ENCODE peak calls at places on chromosome 11, in five cellular contexts. Y is H1, Q is A549, K is IMR-90, M is HCT116. C is an unnamed sample.

GRCh38 chr11:132520199-132520598 is 1012.1 kb downstream of the OPCML start:
- DNase-seq in M (no peak), Y (no peak), K (peak; percentile 3), Q (no peak), C (no peak)

GRCh38 chr11:87851827-87852226 is 323.4 kb downstream of the RAB38 start:
- DNase-seq in Y (no peak), Q (no peak), M (no peak), K (no peak), C (no peak)

GRCh38 chr11:87281496-87281895 is 243.8 kb downstream of the TMEM135 start:
- DNase-seq in K (peak; percentile 77), Y (no peak), M (no peak), Q (peak; percentile 28), C (peak; percentile 12)

GRCh38 chr11:12889243-12889642 is 119.9 kb upstream of the RASSF10 start:
- DNase-seq in K (peak; percentile 67), Q (no peak), Y (no peak), M (no peak), C (no peak)

GRCh38 chr11:130772266-130773227 is 143.7 kb downstream of the SNX19 start:
- DNase-seq in M (no peak), K (peak; percentile 97), Q (peak; percentile 9), Y (no peak), C (no peak)

GRCh38 chr11:44630511-44631210 is 65.2 kb downstream of the CD82 start:
- DNase-seq in M (no peak), K (no peak), Q (no peak), Y (no peak), C (no peak)

GRCh38 chr11:41497974-41498373 is 38.5 kb upstream of the LRRC4C start:
- DNase-seq in M (no peak), Q (no peak), Y (peak; percentile 53), K (no peak), C (no peak)

GRCh38 chr11:27795955-27796861 is 96.0 kb upstream of the BDNF start:
- DNase-seq in Y (peak; percentile 69), M (no peak), K (peak; percentile 9), Q (no peak), C (no peak)

GRCh38 chr11:11068113-11068512 is 210.3 kb upstream of the ZBED5 start:
- DNase-seq in M (no peak), K (no peak), Y (no peak), Q (no peak), C (no peak)

GRCh38 chr11:12269104-12269441 is 108.3 kb upstream of the PARVA start:
- DNase-seq in Y (no peak), Q (no peak), M (no peak), K (peak; percentile 68), C (no peak)

GRCh38 chr11:8247312-8247711 is 16.4 kb downstream of the LMO1 start:
- DNase-seq in Q (no peak), K (no peak), Y (no peak), M (no peak), C (peak; percentile 47)

GRCh38 chr11:45982656-45983470 is 60.4 kb downstream of the LARGE2 start:
- DNase-seq in M (peak; percentile 13), K (peak; percentile 88), Q (peak; percentile 11), Y (peak; percentile 84), C (peak; percentile 79)

GRCh38 chr11:85182437-85183109 is 444.6 kb downstream of the DLG2 start:
- DNase-seq in Q (peak; percentile 57), Y (no peak), M (peak; percentile 69), K (peak; percentile 35), C (no peak)

GRCh38 chr11:83557638-83558037 is 271.5 kb upstream of the CCDC90B start:
- DNase-seq in K (no peak), Q (no peak), M (no peak), Y (no peak), C (no peak)

GRCh38 chr11:4593739-4594138 is at the start of gene OR52I1:
- DNase-seq in M (no peak), K (no peak), Q (no peak), Y (no peak), C (no peak)

GRCh38 chr11:17595526-17596309 is 48.7 kb downstream of the OTOG start:
- DNase-seq in M (no peak), K (no peak), Q (no peak), Y (no peak), C (no peak)

GRCh38 chr11:78841451-78842060 is 266.9 kb upstream of the NARS2 start:
- DNase-seq in K (peak; percentile 46), M (no peak), Q (no peak), Y (no peak), C (no peak)

GRCh38 chr11:44894217-44894617 is 56.5 kb downstream of the TP53I11 start:
- DNase-seq in M (peak; percentile 40), K (peak; percentile 66), Q (peak; percentile 66), Y (peak; percentile 79), C (peak; percentile 85)

GRCh38 chr11:2768471-2769408 is 68.9 kb upstream of the KCNQ1OT1 start:
- DNase-seq in Y (no peak), K (peak; percentile 93), M (peak; percentile 38), Q (peak; percentile 14), C (peak; percentile 60)

GRCh38 chr11:6321961-6322362 is 1.7 kb upstream of the CAVIN3 start:
- DNase-seq in Y (no peak), M (peak; percentile 52), Q (no peak), K (peak; percentile 82), C (no peak)

GRCh38 chr11:67630230-67630942 is 649 bp upstream of the NUDT8 start:
- DNase-seq in M (peak; percentile 93), Y (peak; percentile 95), K (peak; percentile 94), Q (peak; percentile 98), C (peak; percentile 97)

GRCh38 chr11:67630943-67631331 is 1.2 kb upstream of the NUDT8 start:
- DNase-seq in Q (no peak), K (no peak), M (no peak), Y (no peak), C (no peak)

GRCh38 chr11:67627788-67628624 is 1.7 kb downstream of the NUDT8 start:
- DNase-seq in K (no peak), M (no peak), Y (no peak), Q (no peak), C (no peak)

GRCh38 chr11:67628710-67629385 is 889 bp downstream of the NUDT8 start:
- DNase-seq in Y (no peak), Q (no peak), M (no peak), K (no peak), C (no peak)

DNA sequence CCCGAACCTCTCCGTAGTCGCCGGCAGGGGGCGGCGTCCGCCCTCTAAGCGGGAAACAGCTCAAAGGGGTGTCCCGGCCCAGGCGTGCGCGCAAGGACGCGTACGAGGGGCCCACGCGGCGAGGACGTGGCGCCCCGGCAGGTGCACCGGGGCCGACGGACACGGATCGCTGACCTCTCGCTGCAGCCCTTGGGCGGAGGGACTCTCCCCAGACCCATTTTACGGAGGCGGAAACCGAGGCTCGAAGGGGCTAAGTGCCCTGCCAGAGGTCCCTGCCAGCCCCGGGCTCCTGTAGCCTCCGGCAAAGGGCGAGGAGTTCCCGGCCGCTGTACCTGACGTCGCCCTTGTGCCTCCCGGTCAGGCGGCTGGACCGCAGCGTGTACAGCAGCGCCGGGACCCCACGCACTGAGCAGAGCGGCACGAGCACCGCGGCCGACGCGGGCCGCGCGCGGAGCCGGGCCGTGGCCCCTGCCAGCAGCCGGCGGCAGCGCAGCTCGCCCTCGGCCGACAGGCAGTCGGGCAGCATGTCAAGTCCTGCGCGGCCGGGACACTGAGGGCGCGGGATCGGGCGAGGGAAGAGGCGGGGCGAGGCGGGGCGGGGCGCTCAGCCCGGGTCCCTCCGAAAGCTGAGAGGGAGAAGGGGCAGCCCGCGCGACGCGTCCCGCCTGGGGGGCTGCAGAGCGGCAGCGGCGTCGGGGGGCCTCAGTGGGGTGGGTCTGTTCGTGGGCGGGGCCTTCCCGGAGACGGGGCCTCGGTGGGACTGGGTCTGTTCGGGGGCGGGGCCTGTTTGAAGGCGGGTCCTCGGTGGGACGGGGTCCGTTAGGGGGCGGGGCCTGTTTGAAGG is at the start of gene NUDT8:
- DNase-seq in Y (no peak), Q (peak; percentile 88), M (peak; percentile 63), K (peak; percentile 68), C (peak; percentile 81)
- TF ChIP-seq CTCF in Y (peak; percentile 82), Q (peak; percentile 94), M (peak; percentile 87), K (peak; percentile 85), C (peak; percentile 93)

DNA sequence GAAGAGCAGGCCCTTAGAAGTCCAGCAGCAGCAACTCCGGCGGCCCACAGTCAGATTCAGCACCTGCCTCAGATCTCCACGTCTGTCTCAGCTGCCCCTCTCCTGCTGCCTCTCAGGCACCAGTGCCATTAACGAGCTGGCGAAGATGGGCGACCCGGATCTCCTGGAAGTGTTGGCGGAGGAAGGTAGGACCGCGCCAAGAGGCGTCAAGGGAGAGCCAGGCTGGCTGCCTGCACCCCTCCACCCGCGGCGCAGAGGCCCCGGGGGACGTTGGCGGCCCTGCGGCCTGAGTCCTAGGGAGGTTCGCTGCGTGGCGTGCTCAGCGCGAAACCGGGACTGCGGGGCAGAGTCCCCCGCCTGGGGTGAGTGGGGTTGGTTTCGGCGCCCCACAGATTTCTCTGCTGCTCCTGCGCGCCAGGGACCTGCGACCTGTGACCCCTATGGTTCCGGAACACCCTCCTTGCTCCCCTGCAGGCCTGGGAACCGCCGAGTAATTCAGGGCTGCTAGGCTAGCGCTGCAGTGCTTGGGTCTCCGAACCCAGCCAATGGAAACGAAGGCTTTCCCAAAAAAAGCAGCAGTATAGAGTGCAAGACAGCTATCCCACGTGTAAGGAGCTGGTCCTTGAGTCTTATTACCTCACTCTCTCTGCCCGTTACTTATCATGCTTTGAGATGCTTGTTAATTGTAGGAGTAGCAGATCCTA is 615 bp downstream of the ANO5 start:
- DNase-seq in K (no peak), Y (peak; percentile 5), Q (peak; percentile 45), M (no peak), C (peak; percentile 6)
- TF ChIP-seq CEBPB in K (no peak), Y (no peak), Q (no peak), M (no peak), C (no peak)

GRCh38 chr11:108242422-108242821 is 19.6 kb downstream of the ATM start:
- DNase-seq in Y (no peak), M (no peak), Q (no peak), K (no peak), C (no peak)

GRCh38 chr11:108241370-108242037 is 18.6 kb downstream of the ATM start:
- DNase-seq in K (peak; percentile 20), Q (no peak), Y (no peak), M (no peak), C (no peak)

GRCh38 chr11:108246885-108247284 is 24.0 kb downstream of the ATM start:
- DNase-seq in Y (no peak), K (no peak), Q (no peak), M (no peak), C (no peak)

DNA sequence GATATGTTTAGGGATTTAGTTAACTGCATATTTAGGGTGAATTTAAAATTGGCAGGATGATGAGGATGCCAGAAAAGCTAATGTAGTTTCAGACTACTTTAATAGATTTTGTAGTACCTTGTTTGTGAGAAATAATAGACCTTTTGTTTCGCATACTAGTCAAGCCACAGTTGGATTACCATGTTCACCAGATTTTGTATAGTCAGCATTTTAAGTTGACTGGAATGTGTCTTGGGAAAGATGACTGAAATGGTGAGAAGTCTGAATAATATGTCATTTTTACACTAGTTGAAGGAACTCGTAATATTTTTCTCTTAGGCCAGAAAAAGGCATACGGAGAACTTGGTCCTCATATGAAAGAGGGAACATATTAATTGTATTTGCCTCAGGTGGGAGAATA is 23.4 kb downstream of the ATM start:
- DNase-seq in M (no peak), Y (no peak), K (no peak), Q (no peak), C (no peak)
- TF ChIP-seq CTCF in M (no peak), Y (no peak), K (no peak), Q (no peak), C (no peak)

GRCh38 chr11:76919467-76919866 is 58.7 kb downstream of the ACER3 start:
- DNase-seq in Q (no peak), M (no peak), K (no peak), Y (no peak), C (no peak)

GRCh38 chr11:76919887-76920746 is 59.4 kb downstream of the ACER3 start:
- DNase-seq in Y (no peak), Q (peak; percentile 87), K (peak; percentile 81), M (peak; percentile 60), C (peak; percentile 61)

GRCh38 chr11:76916712-76917111 is 56.0 kb downstream of the ACER3 start:
- DNase-seq in M (no peak), Y (no peak), Q (no peak), K (no peak), C (no peak)

GRCh38 chr11:76918941-76919386 is 58.2 kb downstream of the ACER3 start:
- DNase-seq in Q (peak; percentile 69), K (peak; percentile 78), Y (no peak), M (peak; percentile 44), C (peak; percentile 50)
- TF ChIP-seq CEBPB in Q (no peak), K (no peak), Y (no peak), M (no peak), C (no peak)

C was measured in K562.